ENCODE peak calls at places on chromosomes 12 and 14, in nine cellular contexts. One of them, this sample, is unnamed.

GRCh38 chr12:106138646-106139421 is at the start of gene NUAK1:
- DNase-seq in hepatic stellate cell: peak
- DNase-seq in lung microvascular endothelial cell: peak
- DNase-seq in stimulated activated CD8-positive, alpha-beta memory T cell treated with anti-CD3 and anti-CD28 coated beads, Interleukin-4, amount 100 ng/mL, for 24 hours: peak
- DNase-seq in activated CD8-positive, alpha-beta memory T cell treated with anti-CD3 and anti-CD28 coated beads for 48 hours: no peak
- DNase-seq in NCI-H748 treated with DMSO at 0.1 percent for 48 hours: no peak
- DNase-seq in HFFc6: peak
- DNase-seq in GM12891: peak
- DNase-seq in T-cell: no peak
- DNase-seq in this sample: no peak

GRCh38 chr12:56079729-56080555 is at the start of gene ERBB3:
- DNase-seq in activated CD8-positive, alpha-beta memory T cell treated with anti-CD3 and anti-CD28 coated beads for 48 hours: peak
- DNase-seq in stimulated activated CD8-positive, alpha-beta memory T cell treated with anti-CD3 and anti-CD28 coated beads, Interleukin-4, amount 100 ng/mL, for 24 hours: peak
- DNase-seq in hepatic stellate cell: peak
- DNase-seq in T-cell: peak
- DNase-seq in lung microvascular endothelial cell: peak
- DNase-seq in NCI-H748 treated with DMSO at 0.1 percent for 48 hours: peak
- DNase-seq in GM12891: peak
- DNase-seq in HFFc6: peak
- DNase-seq in this sample: peak

GRCh38 chr14:50795127-50795526 is 35.8 kb downstream of the NIN start:
- DNase-seq in stimulated activated CD8-positive, alpha-beta memory T cell treated with anti-CD3 and anti-CD28 coated beads, Interleukin-4, amount 100 ng/mL, for 24 hours: no peak
- DNase-seq in NCI-H748 treated with DMSO at 0.1 percent for 48 hours: no peak
- DNase-seq in GM12891: no peak
- DNase-seq in hepatic stellate cell: no peak
- DNase-seq in T-cell: no peak
- DNase-seq in HFFc6: no peak
- DNase-seq in lung microvascular endothelial cell: no peak
- DNase-seq in activated CD8-positive, alpha-beta memory T cell treated with anti-CD3 and anti-CD28 coated beads for 48 hours: no peak
- DNase-seq in this sample: no peak

GRCh38 chr14:95313707-95314106 is 6.0 kb downstream of the CLMN start:
- DNase-seq in GM12891: no peak
- DNase-seq in NCI-H748 treated with DMSO at 0.1 percent for 48 hours: no peak
- DNase-seq in stimulated activated CD8-positive, alpha-beta memory T cell treated with anti-CD3 and anti-CD28 coated beads, Interleukin-4, amount 100 ng/mL, for 24 hours: no peak
- DNase-seq in T-cell: no peak
- DNase-seq in hepatic stellate cell: peak
- DNase-seq in HFFc6: peak
- DNase-seq in lung microvascular endothelial cell: no peak
- DNase-seq in activated CD8-positive, alpha-beta memory T cell treated with anti-CD3 and anti-CD28 coated beads for 48 hours: no peak
- DNase-seq in this sample: no peak

GRCh38 chr14:100230361-100230760 is 8.6 kb upstream of the YY1 start:
- DNase-seq in NCI-H748 treated with DMSO at 0.1 percent for 48 hours: no peak
- DNase-seq in activated CD8-positive, alpha-beta memory T cell treated with anti-CD3 and anti-CD28 coated beads for 48 hours: no peak
- DNase-seq in hepatic stellate cell: no peak
- DNase-seq in HFFc6: no peak
- DNase-seq in lung microvascular endothelial cell: no peak
- DNase-seq in T-cell: no peak
- DNase-seq in GM12891: no peak
- DNase-seq in stimulated activated CD8-positive, alpha-beta memory T cell treated with anti-CD3 and anti-CD28 coated beads, Interleukin-4, amount 100 ng/mL, for 24 hours: no peak
- DNase-seq in this sample: no peak

GRCh38 chr12:13661005-13661887 is 320.2 kb downstream of the GRIN2B start:
- DNase-seq in GM12891: peak
- DNase-seq in HFFc6: peak
- DNase-seq in lung microvascular endothelial cell: peak
- DNase-seq in hepatic stellate cell: peak
- DNase-seq in NCI-H748 treated with DMSO at 0.1 percent for 48 hours: peak
- DNase-seq in stimulated activated CD8-positive, alpha-beta memory T cell treated with anti-CD3 and anti-CD28 coated beads, Interleukin-4, amount 100 ng/mL, for 24 hours: no peak
- DNase-seq in activated CD8-positive, alpha-beta memory T cell treated with anti-CD3 and anti-CD28 coated beads for 48 hours: no peak
- DNase-seq in T-cell: no peak
- DNase-seq in this sample: no peak

GRCh38 chr14:47846008-47846407 is 170.6 kb upstream of the MDGA2 start:
- DNase-seq in activated CD8-positive, alpha-beta memory T cell treated with anti-CD3 and anti-CD28 coated beads for 48 hours: no peak
- DNase-seq in hepatic stellate cell: no peak
- DNase-seq in NCI-H748 treated with DMSO at 0.1 percent for 48 hours: no peak
- DNase-seq in stimulated activated CD8-positive, alpha-beta memory T cell treated with anti-CD3 and anti-CD28 coated beads, Interleukin-4, amount 100 ng/mL, for 24 hours: no peak
- DNase-seq in T-cell: no peak
- DNase-seq in lung microvascular endothelial cell: no peak
- DNase-seq in GM12891: no peak
- DNase-seq in HFFc6: no peak
- DNase-seq in this sample: no peak

GRCh38 chr12:10753066-10753465 is 29.9 kb upstream of the YBX3 start:
- DNase-seq in hepatic stellate cell: no peak
- DNase-seq in stimulated activated CD8-positive, alpha-beta memory T cell treated with anti-CD3 and anti-CD28 coated beads, Interleukin-4, amount 100 ng/mL, for 24 hours: no peak
- DNase-seq in NCI-H748 treated with DMSO at 0.1 percent for 48 hours: no peak
- DNase-seq in activated CD8-positive, alpha-beta memory T cell treated with anti-CD3 and anti-CD28 coated beads for 48 hours: no peak
- DNase-seq in lung microvascular endothelial cell: no peak
- DNase-seq in HFFc6: peak
- DNase-seq in GM12891: no peak
- DNase-seq in T-cell: no peak
- DNase-seq in this sample: no peak

GRCh38 chr14:101025131-101025530 is 121.6 kb upstream of the RTL1 start:
- DNase-seq in hepatic stellate cell: no peak
- DNase-seq in HFFc6: no peak
- DNase-seq in T-cell: no peak
- DNase-seq in lung microvascular endothelial cell: no peak
- DNase-seq in NCI-H748 treated with DMSO at 0.1 percent for 48 hours: no peak
- DNase-seq in GM12891: no peak
- DNase-seq in stimulated activated CD8-positive, alpha-beta memory T cell treated with anti-CD3 and anti-CD28 coated beads, Interleukin-4, amount 100 ng/mL, for 24 hours: no peak
- DNase-seq in activated CD8-positive, alpha-beta memory T cell treated with anti-CD3 and anti-CD28 coated beads for 48 hours: no peak
- DNase-seq in this sample: no peak

GRCh38 chr12:81558031-81558430 is 201.1 kb downstream of the PPFIA2 start:
- DNase-seq in hepatic stellate cell: peak
- DNase-seq in HFFc6: no peak
- DNase-seq in GM12891: no peak
- DNase-seq in T-cell: no peak
- DNase-seq in stimulated activated CD8-positive, alpha-beta memory T cell treated with anti-CD3 and anti-CD28 coated beads, Interleukin-4, amount 100 ng/mL, for 24 hours: no peak
- DNase-seq in activated CD8-positive, alpha-beta memory T cell treated with anti-CD3 and anti-CD28 coated beads for 48 hours: no peak
- DNase-seq in lung microvascular endothelial cell: no peak
- DNase-seq in NCI-H748 treated with DMSO at 0.1 percent for 48 hours: no peak
- DNase-seq in this sample: no peak

GRCh38 chr12:43099691-43100163 is 452.3 kb downstream of the ADAMTS20 start:
- DNase-seq in T-cell: no peak
- DNase-seq in lung microvascular endothelial cell: no peak
- DNase-seq in hepatic stellate cell: no peak
- DNase-seq in HFFc6: no peak
- DNase-seq in GM12891: no peak
- DNase-seq in activated CD8-positive, alpha-beta memory T cell treated with anti-CD3 and anti-CD28 coated beads for 48 hours: no peak
- DNase-seq in NCI-H748 treated with DMSO at 0.1 percent for 48 hours: peak
- DNase-seq in stimulated activated CD8-positive, alpha-beta memory T cell treated with anti-CD3 and anti-CD28 coated beads, Interleukin-4, amount 100 ng/mL, for 24 hours: no peak
- DNase-seq in this sample: no peak